ENCODE peak calls at places on chromosome 20, in eight cellular contexts. One of them, this sample, is unnamed.

GRCh38 chr20:45917790-45918141 is 5.8 kb upstream of the PLTP start:
- DNase-seq in fibroblast of lung: peak
- DNase-seq in Panc1: no peak
- DNase-seq in upper lobe of right lung: no peak
- DNase-seq in psoas muscle: peak
- DNase-seq in AG04450: no peak
- DNase-seq in mesendoderm: no peak
- DNase-seq in CD8-positive, alpha-beta T cell: no peak
- DNase-seq in this sample: no peak

GRCh38 chr20:44728835-44729342 is 13.7 kb downstream of the CCN5 start:
- DNase-seq in fibroblast of lung: peak
- DNase-seq in Panc1: peak
- DNase-seq in upper lobe of right lung: peak
- DNase-seq in psoas muscle: peak
- DNase-seq in AG04450: no peak
- DNase-seq in mesendoderm: peak
- DNase-seq in CD8-positive, alpha-beta T cell: no peak
- DNase-seq in this sample: peak

GRCh38 chr20:44805991-44806729 is 4.2 kb downstream of the RIMS4 start:
- DNase-seq in fibroblast of lung: peak
- DNase-seq in Panc1: no peak
- DNase-seq in upper lobe of right lung: peak
- DNase-seq in psoas muscle: peak
- DNase-seq in AG04450: no peak
- DNase-seq in mesendoderm: peak
- DNase-seq in CD8-positive, alpha-beta T cell: no peak
- DNase-seq in this sample: peak

GRCh38 chr20:38181971-38182370 is 16.9 kb upstream of the TGM2 start:
- DNase-seq in fibroblast of lung: no peak
- DNase-seq in Panc1: no peak
- DNase-seq in upper lobe of right lung: no peak
- DNase-seq in psoas muscle: no peak
- DNase-seq in AG04450: no peak
- DNase-seq in mesendoderm: no peak
- DNase-seq in CD8-positive, alpha-beta T cell: no peak
- DNase-seq in this sample: no peak

GRCh38 chr20:46551508-46552280 is 1.2 kb upstream of the OCSTAMP start:
- DNase-seq in fibroblast of lung: no peak
- DNase-seq in Panc1: no peak
- DNase-seq in upper lobe of right lung: no peak
- DNase-seq in psoas muscle: no peak
- DNase-seq in AG04450: no peak
- DNase-seq in mesendoderm: peak
- DNase-seq in CD8-positive, alpha-beta T cell: no peak
- DNase-seq in this sample: no peak

GRCh38 chr20:50930139-50931047 is 844 bp downstream of the ADNP start:
- DNase-seq in fibroblast of lung: no peak
- DNase-seq in Panc1: no peak
- DNase-seq in upper lobe of right lung: peak
- DNase-seq in psoas muscle: peak
- DNase-seq in AG04450: no peak
- DNase-seq in mesendoderm: no peak
- DNase-seq in CD8-positive, alpha-beta T cell: no peak
- DNase-seq in this sample: no peak

GRCh38 chr20:34072076-34072475 is 40.0 kb downstream of the EIF2S2 start:
- DNase-seq in fibroblast of lung: no peak
- DNase-seq in Panc1: no peak
- DNase-seq in upper lobe of right lung: no peak
- DNase-seq in psoas muscle: no peak
- DNase-seq in AG04450: no peak
- DNase-seq in mesendoderm: no peak
- DNase-seq in CD8-positive, alpha-beta T cell: no peak
- DNase-seq in this sample: no peak

GRCh38 chr20:18679020-18679419 is 91.2 kb downstream of the DTD1 start:
- DNase-seq in fibroblast of lung: peak
- DNase-seq in Panc1: no peak
- DNase-seq in upper lobe of right lung: no peak
- DNase-seq in psoas muscle: no peak
- DNase-seq in AG04450: no peak
- DNase-seq in mesendoderm: peak
- DNase-seq in CD8-positive, alpha-beta T cell: no peak
- DNase-seq in this sample: no peak

GRCh38 chr20:46438156-46438750 is 31.8 kb upstream of the ELMO2 start:
- DNase-seq in fibroblast of lung: peak
- DNase-seq in Panc1: peak
- DNase-seq in upper lobe of right lung: no peak
- DNase-seq in psoas muscle: no peak
- DNase-seq in AG04450: no peak
- DNase-seq in mesendoderm: peak
- DNase-seq in CD8-positive, alpha-beta T cell: no peak
- DNase-seq in this sample: no peak

GRCh38 chr20:45341939-45342862 is 6.0 kb downstream of the SDC4 start:
- DNase-seq in fibroblast of lung: peak
- DNase-seq in Panc1: no peak
- DNase-seq in upper lobe of right lung: peak
- DNase-seq in psoas muscle: peak
- DNase-seq in AG04450: no peak
- DNase-seq in mesendoderm: peak
- DNase-seq in CD8-positive, alpha-beta T cell: no peak
- DNase-seq in this sample: peak

GRCh38 chr20:14888172-14888571 is 550.8 kb upstream of the FLRT3 start:
- DNase-seq in fibroblast of lung: no peak
- DNase-seq in Panc1: no peak
- DNase-seq in upper lobe of right lung: no peak
- DNase-seq in psoas muscle: no peak
- DNase-seq in AG04450: no peak
- DNase-seq in mesendoderm: no peak
- DNase-seq in CD8-positive, alpha-beta T cell: no peak
- DNase-seq in this sample: no peak

GRCh38 chr20:33890557-33890956 is 79.4 kb downstream of the CHMP4B start:
- DNase-seq in fibroblast of lung: no peak
- DNase-seq in Panc1: no peak
- DNase-seq in upper lobe of right lung: no peak
- DNase-seq in psoas muscle: no peak
- DNase-seq in AG04450: no peak
- DNase-seq in mesendoderm: no peak
- DNase-seq in CD8-positive, alpha-beta T cell: no peak
- DNase-seq in this sample: no peak

GRCh38 chr20:34049389-34049788 is 55.7 kb downstream of the RALY start:
- DNase-seq in fibroblast of lung: no peak
- DNase-seq in Panc1: no peak
- DNase-seq in upper lobe of right lung: no peak
- DNase-seq in psoas muscle: no peak
- DNase-seq in AG04450: no peak
- DNase-seq in mesendoderm: no peak
- DNase-seq in CD8-positive, alpha-beta T cell: no peak
- DNase-seq in this sample: no peak

GRCh38 chr20:41618807-41619294 is 674 bp upstream of the CHD6 start:
- DNase-seq in fibroblast of lung: peak
- DNase-seq in Panc1: no peak
- DNase-seq in upper lobe of right lung: no peak
- DNase-seq in psoas muscle: no peak
- DNase-seq in AG04450: no peak
- DNase-seq in mesendoderm: no peak
- DNase-seq in CD8-positive, alpha-beta T cell: no peak
- DNase-seq in this sample: no peak

GRCh38 chr20:60116128-60116909 is 158.1 kb downstream of the CDH26 start:
- DNase-seq in fibroblast of lung: no peak
- DNase-seq in Panc1: no peak
- DNase-seq in upper lobe of right lung: no peak
- DNase-seq in psoas muscle: no peak
- DNase-seq in AG04450: no peak
- DNase-seq in mesendoderm: no peak
- DNase-seq in CD8-positive, alpha-beta T cell: no peak
- DNase-seq in this sample: no peak

GRCh38 chr20:11229772-11230171 is 556.0 kb upstream of the JAG1 start:
- DNase-seq in fibroblast of lung: peak
- DNase-seq in Panc1: peak
- DNase-seq in upper lobe of right lung: no peak
- DNase-seq in psoas muscle: peak
- DNase-seq in AG04450: peak
- DNase-seq in mesendoderm: peak
- DNase-seq in CD8-positive, alpha-beta T cell: no peak
- DNase-seq in this sample: no peak

GRCh38 chr20:4896971-4897497 is 104.3 kb downstream of the SLC23A2 start:
- DNase-seq in fibroblast of lung: no peak
- DNase-seq in Panc1: no peak
- DNase-seq in upper lobe of right lung: no peak
- DNase-seq in psoas muscle: no peak
- DNase-seq in AG04450: no peak
- DNase-seq in mesendoderm: peak
- DNase-seq in CD8-positive, alpha-beta T cell: no peak
- DNase-seq in this sample: no peak

GRCh38 chr20:6636209-6637159 is 131.0 kb upstream of the BMP2 start:
- DNase-seq in fibroblast of lung: peak
- DNase-seq in Panc1: no peak
- DNase-seq in upper lobe of right lung: no peak
- DNase-seq in psoas muscle: no peak
- DNase-seq in AG04450: peak
- DNase-seq in mesendoderm: peak
- DNase-seq in CD8-positive, alpha-beta T cell: no peak
- DNase-seq in this sample: no peak
- H3K4me3 ChIP-seq in fibroblast of lung: no peak
- H3K4me3 ChIP-seq in Panc1: no peak
- H3K4me3 ChIP-seq in upper lobe of right lung: no peak
- H3K4me3 ChIP-seq in psoas muscle: no peak
- H3K4me3 ChIP-seq in AG04450: no peak
- H3K4me3 ChIP-seq in mesendoderm: no peak
- H3K4me3 ChIP-seq in CD8-positive, alpha-beta T cell: no peak
- H3K4me3 ChIP-seq in this sample: no peak

DNA sequence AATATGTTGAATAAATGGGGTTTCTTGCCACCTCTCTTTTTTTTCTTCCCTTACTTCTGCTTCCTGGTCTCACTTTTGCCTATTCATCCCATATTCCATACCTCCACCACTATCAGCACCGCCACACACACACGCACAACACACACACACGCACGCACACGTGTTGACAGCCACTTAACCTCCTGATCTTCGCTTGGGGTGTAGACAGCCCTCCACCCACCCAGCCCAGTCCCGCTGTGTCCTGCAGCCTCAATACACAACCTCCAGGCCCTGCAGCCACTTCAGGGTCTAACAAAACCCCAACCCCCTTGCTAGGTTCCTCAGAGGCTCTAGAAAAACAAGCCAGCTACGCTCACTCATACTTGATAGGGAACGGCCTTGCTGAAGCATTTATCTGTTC is 72.3 kb downstream of the LINC00237 start:
- DNase-seq in fibroblast of lung: no peak
- DNase-seq in Panc1: no peak
- DNase-seq in upper lobe of right lung: no peak
- DNase-seq in psoas muscle: no peak
- DNase-seq in AG04450: no peak
- DNase-seq in mesendoderm: peak
- DNase-seq in CD8-positive, alpha-beta T cell: no peak
- DNase-seq in this sample: no peak
- H3K4me3 ChIP-seq in fibroblast of lung: no peak
- H3K4me3 ChIP-seq in Panc1: no peak
- H3K4me3 ChIP-seq in upper lobe of right lung: no peak
- H3K4me3 ChIP-seq in psoas muscle: no peak
- H3K4me3 ChIP-seq in AG04450: no peak
- H3K4me3 ChIP-seq in mesendoderm: no peak
- H3K4me3 ChIP-seq in CD8-positive, alpha-beta T cell: no peak
- H3K4me3 ChIP-seq in this sample: no peak

GRCh38 chr20:1184260-1184637 is 532 bp downstream of the TMEM74B start:
- DNase-seq in fibroblast of lung: no peak
- DNase-seq in Panc1: no peak
- DNase-seq in upper lobe of right lung: no peak
- DNase-seq in psoas muscle: no peak
- DNase-seq in AG04450: no peak
- DNase-seq in mesendoderm: no peak
- DNase-seq in CD8-positive, alpha-beta T cell: no peak
- DNase-seq in this sample: no peak
- H3K4me3 ChIP-seq in fibroblast of lung: no peak
- H3K4me3 ChIP-seq in Panc1: no peak
- H3K4me3 ChIP-seq in upper lobe of right lung: peak
- H3K4me3 ChIP-seq in psoas muscle: peak
- H3K4me3 ChIP-seq in AG04450: no peak
- H3K4me3 ChIP-seq in mesendoderm: no peak
- H3K4me3 ChIP-seq in CD8-positive, alpha-beta T cell: no peak
- H3K4me3 ChIP-seq in this sample: no peak

GRCh38 chr20:35735828-35736470 is 6.1 kb downstream of the RBM39 start:
- DNase-seq in fibroblast of lung: no peak
- DNase-seq in Panc1: no peak
- DNase-seq in upper lobe of right lung: no peak
- DNase-seq in psoas muscle: no peak
- DNase-seq in AG04450: no peak
- DNase-seq in mesendoderm: no peak
- DNase-seq in CD8-positive, alpha-beta T cell: no peak
- DNase-seq in this sample: no peak

GRCh38 chr20:35737865-35738333 is 4.2 kb downstream of the RBM39 start:
- DNase-seq in fibroblast of lung: no peak
- DNase-seq in Panc1: no peak
- DNase-seq in upper lobe of right lung: no peak
- DNase-seq in psoas muscle: no peak
- DNase-seq in AG04450: no peak
- DNase-seq in mesendoderm: no peak
- DNase-seq in CD8-positive, alpha-beta T cell: no peak
- DNase-seq in this sample: no peak

GRCh38 chr20:35739294-35740163 is 2.5 kb downstream of the RBM39 start:
- DNase-seq in fibroblast of lung: peak
- DNase-seq in Panc1: no peak
- DNase-seq in upper lobe of right lung: no peak
- DNase-seq in psoas muscle: no peak
- DNase-seq in AG04450: no peak
- DNase-seq in mesendoderm: peak
- DNase-seq in CD8-positive, alpha-beta T cell: no peak
- DNase-seq in this sample: no peak

GRCh38 chr20:35741892-35742740 is at the start of gene RBM39:
- DNase-seq in fibroblast of lung: peak
- DNase-seq in Panc1: peak
- DNase-seq in upper lobe of right lung: peak
- DNase-seq in psoas muscle: peak
- DNase-seq in AG04450: peak
- DNase-seq in mesendoderm: peak
- DNase-seq in CD8-positive, alpha-beta T cell: peak
- DNase-seq in this sample: peak

DNA sequence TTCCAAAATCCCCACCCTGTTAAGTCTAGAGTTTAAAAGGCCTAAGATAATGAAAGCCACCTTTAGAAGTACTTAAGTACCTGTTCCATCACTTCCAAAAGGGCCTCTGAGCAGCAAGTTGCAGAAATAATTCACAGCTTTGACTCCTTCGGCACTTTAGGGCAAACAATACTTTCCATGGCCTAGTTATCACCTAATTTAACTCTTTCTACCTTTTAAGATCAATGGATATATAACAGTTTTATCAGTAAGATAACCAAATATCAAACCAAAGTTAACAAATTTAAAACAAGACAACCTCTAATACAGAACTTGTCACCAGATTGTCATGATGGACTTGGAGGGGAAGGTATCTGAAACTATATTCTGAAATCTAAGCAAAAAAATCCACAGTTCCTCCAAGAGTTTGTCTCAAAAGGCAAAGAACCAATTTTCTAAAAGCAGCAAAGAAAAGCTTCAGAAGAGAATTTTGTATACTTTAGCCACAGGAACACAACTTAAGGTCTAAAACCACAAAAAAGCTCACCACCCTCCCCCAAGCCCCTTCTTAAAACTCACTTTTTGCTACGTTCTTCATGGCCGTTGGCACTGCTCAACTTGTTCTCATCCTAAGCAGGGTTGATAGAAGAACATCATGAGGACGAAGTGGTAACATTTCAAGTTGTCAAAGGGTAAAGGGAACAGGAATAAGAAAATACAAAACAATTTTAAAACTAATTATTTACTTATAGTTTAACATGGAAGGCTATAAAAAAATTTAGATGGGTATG is 3.5 kb downstream of the RBM39 start:
- DNase-seq in fibroblast of lung: no peak
- DNase-seq in Panc1: no peak
- DNase-seq in upper lobe of right lung: no peak
- DNase-seq in psoas muscle: no peak
- DNase-seq in AG04450: no peak
- DNase-seq in mesendoderm: no peak
- DNase-seq in CD8-positive, alpha-beta T cell: no peak
- DNase-seq in this sample: no peak
- H3K4me3 ChIP-seq in fibroblast of lung: no peak
- H3K4me3 ChIP-seq in Panc1: no peak
- H3K4me3 ChIP-seq in upper lobe of right lung: no peak
- H3K4me3 ChIP-seq in psoas muscle: peak
- H3K4me3 ChIP-seq in AG04450: peak
- H3K4me3 ChIP-seq in mesendoderm: no peak
- H3K4me3 ChIP-seq in CD8-positive, alpha-beta T cell: no peak
- H3K4me3 ChIP-seq in this sample: no peak